ENCODE peak calls at places on chromosome X, in six cellular contexts. O is pancreas, H is GM12865, Y is WERI-Rb-1, A is fibroblast of the aortic adventitia, E is fibroblast of lung. U is an unnamed sample.

GRCh38 chrX:65720580-65720979 is 53.1 kb downstream of the MSN start:
- DNase-seq in A (no peak), O (no peak), Y (no peak), H (no peak), E (no peak), U (no peak)

GRCh38 chrX:44484607-44485146 is 58.0 kb downstream of the FUNDC1 start:
- DNase-seq in E (no peak), H (no peak), O (no peak), A (no peak), Y (no peak), U (no peak)

GRCh38 chrX:43707812-43708548 is 51.9 kb downstream of the MAOA start:
- DNase-seq in O (no peak), Y (no peak), E (peak; percentile 85), A (peak; percentile 15), H (no peak), U (no peak)

GRCh38 chrX:36957425-36958328 is 50.5 kb upstream of the FAM47C start:
- DNase-seq in O (peak; percentile 68), Y (no peak), A (no peak), E (no peak), H (no peak), U (no peak)

GRCh38 chrX:580020-580419 is 50.6 kb upstream of the SHOX start:
- DNase-seq in O (no peak), A (no peak), Y (no peak), E (no peak), H (no peak), U (no peak)

GRCh38 chrX:10486373-10486772 is 134.0 kb downstream of the MID1 start:
- DNase-seq in O (no peak), E (peak; percentile 47), Y (no peak), A (peak; percentile 75), H (no peak), U (no peak)

GRCh38 chrX:111445485-111445884 is 33.5 kb upstream of the DCX start:
- DNase-seq in Y (no peak), H (peak; percentile 33), A (peak; percentile 46), E (peak; percentile 7), O (no peak), U (no peak)

GRCh38 chrX:79080131-79080530 is 64.4 kb upstream of the GPR174 start:
- DNase-seq in Y (no peak), E (no peak), O (no peak), H (no peak), A (peak; percentile 32), U (no peak)

GRCh38 chrX:1178580-1179057 is 33.8 kb downstream of the CRLF2 start:
- DNase-seq in H (no peak), A (no peak), E (no peak), O (no peak), Y (no peak), U (no peak)

GRCh38 chrX:119647552-119648420 is 41.6 kb upstream of the NKRF start:
- DNase-seq in A (no peak), H (peak; percentile 94), O (no peak), E (no peak), Y (no peak), U (peak; percentile 81)

GRCh38 chrX:129561453-129561852 is 21.4 kb downstream of the OCRL start:
- DNase-seq in O (no peak), E (no peak), H (no peak), A (no peak), Y (no peak), U (no peak)

GRCh38 chrX:18542897-18543296 is 117.5 kb downstream of the CDKL5 start:
- DNase-seq in H (no peak), A (no peak), Y (no peak), E (no peak), O (no peak), U (no peak)

GRCh38 chrX:39946822-39947221 is 150.9 kb downstream of the BCOR start:
- DNase-seq in E (peak; percentile 44), O (no peak), Y (no peak), H (no peak), A (peak; percentile 16), U (no peak)

GRCh38 chrX:134431894-134432293 is 28.1 kb upstream of the HPRT1 start:
- DNase-seq in E (peak; percentile 24), H (peak; percentile 18), Y (no peak), A (peak; percentile 34), O (no peak), U (no peak)

GRCh38 chrX:20361081-20361889 is 94.6 kb upstream of the RPS6KA3 start:
- DNase-seq in O (no peak), Y (no peak), H (no peak), E (peak; percentile 71), A (peak; percentile 70), U (no peak)

GRCh38 chrX:131802836-131803626 is 220.1 kb upstream of the STK26 start:
- DNase-seq in O (peak; percentile 83), Y (peak; percentile 65), E (no peak), H (peak; percentile 40), A (peak; percentile 90), U (no peak)

GRCh38 chrX:120499301-120500097 is 30.4 kb upstream of the LAMP2 start:
- DNase-seq in O (no peak), E (peak; percentile 49), A (peak; percentile 44), Y (no peak), H (no peak), U (no peak)

GRCh38 chrX:35392232-35392631 is 405.9 kb upstream of the MAGEB16 start:
- DNase-seq in A (no peak), O (no peak), Y (no peak), H (no peak), E (no peak), U (no peak)

GRCh38 chrX:24294619-24295018 is 19.2 kb downstream of the SUPT20HL2 start:
- DNase-seq in A (peak; percentile 20), H (no peak), E (no peak), Y (peak; percentile 50), O (no peak), U (no peak)

GRCh38 chrX:1062351-1062750 is 150.1 kb downstream of the CRLF2 start:
- DNase-seq in A (no peak), O (no peak), Y (no peak), E (no peak), H (no peak), U (no peak)

GRCh38 chrX:103461156-103461555 is 58.1 kb downstream of the RAB40A start:
- DNase-seq in A (no peak), Y (no peak), E (no peak), H (no peak), O (no peak), U (no peak)

GRCh38 chrX:68754406-68754805 is 74.4 kb upstream of the EFNB1 start:
- DNase-seq in O (no peak), E (no peak), H (peak; percentile 3), A (no peak), Y (no peak), U (no peak)

GRCh38 chrX:18701621-18702361 is 5.7 kb upstream of the PPEF1 start:
- DNase-seq in Y (no peak), H (no peak), O (peak; percentile 23), A (peak; percentile 23), E (peak; percentile 45), U (no peak)

GRCh38 chrX:132648870-132649269 is 160.0 kb upstream of the MBNL3 start:
- DNase-seq in O (no peak), Y (no peak), H (no peak), A (peak; percentile 18), E (peak; percentile 15), U (no peak)

GRCh38 chrX:143500751-143501150 is 16.5 kb downstream of the SPANXN3 start:
- DNase-seq in H (no peak), Y (no peak), E (no peak), A (no peak), O (no peak), U (no peak)

GRCh38 chrX:132983496-132983895 is 25.1 kb upstream of the HS6ST2 start:
- DNase-seq in E (no peak), Y (no peak), O (no peak), A (no peak), H (no peak), U (no peak)

DNA sequence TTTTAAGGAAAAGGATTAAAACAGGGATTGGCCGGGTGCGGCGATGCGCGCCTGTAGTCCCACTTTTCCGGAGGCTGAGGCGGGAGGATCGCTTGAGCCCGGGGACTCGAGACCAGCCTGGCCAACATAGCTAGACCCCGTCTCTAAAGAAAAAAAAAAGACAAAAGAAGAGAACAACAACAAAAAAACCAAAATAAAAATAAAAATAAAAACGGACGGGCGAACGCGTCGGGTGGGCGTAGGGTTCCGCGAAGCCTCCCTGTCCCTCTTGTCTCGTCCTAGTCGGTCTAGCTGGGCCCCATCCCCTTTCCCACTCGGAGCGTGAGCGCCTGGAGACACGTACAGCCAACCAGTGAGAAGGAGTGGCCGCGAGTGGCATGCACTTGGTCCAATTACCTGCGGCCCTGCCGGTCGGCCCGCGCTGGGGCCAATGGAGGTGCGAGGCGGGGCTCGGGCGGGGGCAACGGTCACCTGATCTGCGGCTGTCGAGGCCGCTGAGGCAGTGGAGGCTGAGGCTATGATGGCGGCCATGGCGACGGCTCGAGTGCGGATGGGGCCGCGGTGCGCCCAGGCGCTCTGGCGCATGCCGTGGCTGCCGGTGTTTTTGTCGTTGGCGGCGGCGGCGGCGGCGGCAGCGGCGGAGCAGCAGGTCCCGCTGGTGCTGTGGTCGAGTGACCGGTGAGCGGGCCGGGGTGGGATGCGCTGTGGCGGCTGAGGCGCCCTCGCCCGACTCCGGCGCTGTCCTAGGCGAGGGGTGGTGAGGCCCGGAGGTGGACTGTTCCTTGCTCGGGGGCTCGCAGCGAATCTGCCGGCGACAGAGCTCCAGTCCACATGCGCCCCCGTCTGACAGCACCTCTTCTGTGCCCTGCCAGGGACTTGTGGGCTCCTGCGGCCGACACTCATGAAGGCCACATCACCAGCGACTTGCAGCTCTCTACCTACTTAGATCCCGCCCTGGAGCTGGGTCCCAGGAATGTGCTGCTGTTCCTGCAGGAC is at the start of gene ATP6AP1:
- DNase-seq in H (peak; percentile 96), O (peak; percentile 91), E (peak; percentile 94), A (peak; percentile 93), Y (peak; percentile 97), U (peak; percentile 76)
- TF ChIP-seq CTCF in H (no peak), O (no peak), E (no peak), A (no peak), Y (peak; percentile 57), U (no peak)

DNA sequence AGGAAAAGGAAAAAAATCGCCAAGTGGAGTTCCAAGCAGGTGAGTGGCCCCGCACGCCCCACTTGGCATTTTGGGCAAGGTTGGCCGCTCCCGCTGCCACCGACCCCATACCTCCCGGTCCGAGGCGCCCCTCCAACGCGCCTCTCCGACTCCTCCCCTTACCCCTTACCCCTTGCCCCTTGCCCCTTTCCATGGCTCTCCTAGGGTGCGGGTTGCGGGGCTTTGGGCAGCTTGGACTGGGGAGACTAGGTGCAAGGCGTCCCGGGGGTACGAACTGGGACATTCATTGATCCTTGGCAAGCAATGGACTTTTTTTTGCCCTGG is 698 bp downstream of the SLC16A2 start:
- DNase-seq in H (no peak), E (no peak), Y (no peak), A (no peak), O (peak; percentile 16), U (no peak)
- H3K4me3 ChIP-seq in H (no peak overlapping the region), E (peak overlapping the region; percentile 54), Y (peak overlapping the region; percentile 58), A (peak overlapping the region; percentile 72), O (peak overlapping the region; percentile 23), U (no peak overlapping the region)

GRCh38 chrX:47311857-47312774 is 58.3 kb upstream of the ZNF157 start:
- DNase-seq in E (peak; percentile 72), O (peak; percentile 30), H (peak; percentile 75), Y (peak; percentile 59), A (peak; percentile 68), U (peak; percentile 7)
- TF ChIP-seq CTCF in E (peak; percentile 65), O (no peak), H (peak; percentile 52), Y (peak; percentile 62), A (peak; percentile 56), U (peak; percentile 57)

DNA sequence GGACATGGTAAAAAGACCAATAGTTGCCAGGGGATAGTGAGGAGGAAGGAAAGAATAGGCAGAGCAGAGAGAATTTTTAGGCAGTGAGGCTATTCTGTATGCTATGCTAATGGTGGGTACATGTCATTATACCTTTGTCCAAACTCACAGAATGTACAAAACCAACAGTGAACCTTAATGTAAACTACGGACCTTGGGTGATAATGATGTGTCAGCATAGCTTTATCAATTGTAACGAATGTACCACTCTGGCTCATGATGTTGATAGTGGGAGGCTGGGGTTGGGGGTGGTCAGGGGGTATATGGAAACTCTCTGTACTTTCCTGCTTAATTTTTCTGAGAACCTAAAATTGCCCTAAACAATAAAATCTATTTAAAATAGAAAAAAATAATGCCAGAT is 37.7 kb upstream of the ACSL4 start:
- DNase-seq in O (no peak), Y (no peak), A (no peak), H (no peak), E (no peak), U (no peak)
- H3K4me3 ChIP-seq in O (no peak overlapping the region), Y (no peak overlapping the region), A (no peak overlapping the region), H (no peak overlapping the region), E (no peak overlapping the region), U (no peak overlapping the region)

U was measured in GM12864.